ENCODE peak calls at places on chromosome 15, in six cellular contexts. P is Jurkat, Clone E6-1; C is WERI-Rb-1; I is psoas muscle; L is left ventricle myocardium inferior; G is CD8-positive, alpha-beta T cell. A is an unnamed sample.

GRCh38 chr15:73617310-73617709 is 15.9 kb downstream of the NPTN start:
- DNase-seq in L (no peak), P (no peak), G (no peak), C (no peak), I (no peak), A (no peak)

GRCh38 chr15:100400996-100401395 is 59.2 kb upstream of the ADAMTS17 start:
- DNase-seq in L (no peak), G (no peak), C (no peak), P (no peak), I (no peak), A (no peak)

GRCh38 chr15:66780172-66780972 is 78.3 kb downstream of the SMAD6 start:
- DNase-seq in I (no peak), C (no peak), G (no peak), L (no peak), P (no peak), A (no peak)

GRCh38 chr15:25401511-25401910 is 37.3 kb downstream of the UBE3A start:
- DNase-seq in G (no peak), P (no peak), C (no peak), I (no peak), L (no peak), A (no peak)

GRCh38 chr15:90838066-90838465 is 30.3 kb upstream of the FURIN start:
- DNase-seq in L (no peak), P (peak), G (peak), I (no peak), C (peak), A (peak)

GRCh38 chr15:78340243-78341056 is at the start of gene CRABP1:
- DNase-seq in G (no peak), L (no peak), C (peak), I (no peak), P (no peak), A (no peak)

GRCh38 chr15:39084683-39085530 is 496.0 kb upstream of the THBS1 start:
- DNase-seq in G (no peak), I (no peak), L (peak), C (peak), P (peak), A (peak)

GRCh38 chr15:77544162-77544561 is 88.5 kb downstream of the LINGO1 start:
- DNase-seq in I (no peak), C (no peak), G (no peak), P (no peak), L (no peak), A (no peak)

GRCh38 chr15:71748327-71748726 is 62.0 kb upstream of the NR2E3 start:
- DNase-seq in L (no peak), C (no peak), I (no peak), P (no peak), G (no peak), A (peak)

GRCh38 chr15:33083232-33084006 is 111.1 kb downstream of the FMN1 start:
- DNase-seq in C (no peak), P (no peak), L (no peak), G (no peak), I (no peak), A (no peak)

GRCh38 chr15:68658151-68658550 is 79.4 kb downstream of the CORO2B start:
- DNase-seq in I (no peak), C (peak), L (peak), G (no peak), P (no peak), A (no peak)

GRCh38 chr15:74369084-74369745 is 1.8 kb upstream of the CYP11A1 start:
- DNase-seq in G (no peak), C (no peak), I (no peak), L (no peak), P (no peak), A (no peak)

GRCh38 chr15:74387141-74387541 is 19.7 kb upstream of the CYP11A1 start:
- DNase-seq in I (no peak), G (no peak), C (no peak), L (no peak), P (no peak), A (no peak)

GRCh38 chr15:25670025-25670554 is 193.0 kb downstream of the ATP10A start:
- DNase-seq in C (peak), L (peak), I (peak), P (no peak), G (no peak), A (no peak)

GRCh38 chr15:80310776-80311175 is 58.8 kb upstream of the CTXND1 start:
- DNase-seq in I (no peak), C (no peak), G (no peak), L (no peak), P (no peak), A (no peak)

GRCh38 chr15:75577401-75578205 is 1.5 kb downstream of the PTPN9 start:
- DNase-seq in P (no peak), I (no peak), L (no peak), C (no peak), G (no peak), A (peak)

GRCh38 chr15:43187544-43188155 is 2.4 kb downstream of the CCNDBP1 start:
- DNase-seq in L (no peak), G (no peak), P (peak), I (no peak), C (no peak), A (peak)

GRCh38 chr15:66692808-66693596 is 9.0 kb upstream of the SMAD6 start:
- DNase-seq in C (no peak), L (no peak), P (peak), I (no peak), G (no peak), A (peak)

GRCh38 chr15:29863438-29863837 is 41.2 kb upstream of the TJP1 start:
- DNase-seq in C (no peak), L (no peak), G (no peak), P (no peak), I (no peak), A (no peak)

GRCh38 chr15:31328999-31329639 is 2.5 kb downstream of the KLF13 start:
- DNase-seq in G (peak), C (peak), I (no peak), L (no peak), P (no peak), A (peak)

GRCh38 chr15:41894791-41895463 is 1.1 kb upstream of the SPTBN5 start:
- DNase-seq in G (peak), I (peak), P (peak), L (peak), C (peak), A (peak)

GRCh38 chr15:41894251-41894790 is 468 bp upstream of the SPTBN5 start:
- DNase-seq in G (no peak), I (no peak), C (no peak), P (no peak), L (no peak), A (no peak)

GRCh38 chr15:41892621-41893421 is 1.0 kb downstream of the SPTBN5 start:
- DNase-seq in C (no peak), I (peak), L (peak), G (peak), P (no peak), A (no peak)

GRCh38 chr15:41891946-41892345 is 1.9 kb downstream of the SPTBN5 start:
- DNase-seq in G (no peak), P (no peak), I (no peak), L (no peak), C (no peak), A (no peak)

GRCh38 chr15:41893422-41894250 is at the start of gene SPTBN5:
- DNase-seq in I (no peak), C (no peak), P (no peak), L (no peak), G (no peak), A (no peak)
- H3K4me3 ChIP-seq in I (peak), C (no peak), P (no peak), L (peak), G (peak), A (peak)

GRCh38 chr15:40334941-40335795 is 5.6 kb downstream of the CCDC9B start:
- DNase-seq in G (no peak), C (no peak), P (no peak), I (no peak), L (no peak), A (no peak)
- H3K4me3 ChIP-seq in G (no peak), C (no peak), P (no peak), I (no peak), L (no peak), A (no peak)

DNA sequence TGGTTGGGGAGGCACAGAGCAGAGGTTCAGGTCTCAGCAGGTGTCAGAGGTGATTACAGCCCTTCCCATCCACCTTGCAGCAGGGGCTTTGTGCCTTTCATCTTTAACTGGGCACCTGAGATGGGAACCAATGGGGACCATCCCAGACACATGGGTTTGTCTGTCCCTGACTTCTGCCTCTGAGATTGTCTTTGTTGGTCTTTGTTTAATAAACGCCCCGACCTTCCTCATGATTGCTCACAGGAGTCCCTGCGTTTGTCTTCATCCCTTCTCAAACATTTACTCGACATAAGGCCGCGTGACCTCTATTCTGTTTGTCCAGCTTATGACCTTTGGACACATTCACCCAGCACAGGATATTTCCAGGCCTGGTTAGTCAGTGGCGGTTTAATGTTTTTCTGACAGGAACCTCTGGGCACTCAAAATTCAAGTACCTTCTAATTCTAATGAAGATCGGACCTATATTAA is 5.9 kb downstream of the ZSCAN2 start:
- DNase-seq in G (no peak), I (no peak), P (no peak), L (no peak), C (no peak), A (no peak)
- H3K4me3 ChIP-seq in G (no peak), I (no peak), P (no peak), L (no peak), C (no peak), A (no peak)

GRCh38 chr15:83971967-83972366 is 263.6 kb upstream of the GOLGA6L4 start:
- DNase-seq in P (no peak), I (no peak), G (no peak), L (no peak), C (no peak), A (no peak)
- H3K4me3 ChIP-seq in P (no peak), I (no peak), G (no peak), L (no peak), C (no peak), A (no peak)

GRCh38 chr15:50209804-50210203 is 27.8 kb downstream of the SLC27A2 start:
- DNase-seq in L (no peak), I (no peak), G (no peak), C (no peak), P (no peak), A (no peak)
- H3K4me3 ChIP-seq in L (no peak), I (no peak), G (no peak), C (no peak), P (no peak), A (no peak)

DNA sequence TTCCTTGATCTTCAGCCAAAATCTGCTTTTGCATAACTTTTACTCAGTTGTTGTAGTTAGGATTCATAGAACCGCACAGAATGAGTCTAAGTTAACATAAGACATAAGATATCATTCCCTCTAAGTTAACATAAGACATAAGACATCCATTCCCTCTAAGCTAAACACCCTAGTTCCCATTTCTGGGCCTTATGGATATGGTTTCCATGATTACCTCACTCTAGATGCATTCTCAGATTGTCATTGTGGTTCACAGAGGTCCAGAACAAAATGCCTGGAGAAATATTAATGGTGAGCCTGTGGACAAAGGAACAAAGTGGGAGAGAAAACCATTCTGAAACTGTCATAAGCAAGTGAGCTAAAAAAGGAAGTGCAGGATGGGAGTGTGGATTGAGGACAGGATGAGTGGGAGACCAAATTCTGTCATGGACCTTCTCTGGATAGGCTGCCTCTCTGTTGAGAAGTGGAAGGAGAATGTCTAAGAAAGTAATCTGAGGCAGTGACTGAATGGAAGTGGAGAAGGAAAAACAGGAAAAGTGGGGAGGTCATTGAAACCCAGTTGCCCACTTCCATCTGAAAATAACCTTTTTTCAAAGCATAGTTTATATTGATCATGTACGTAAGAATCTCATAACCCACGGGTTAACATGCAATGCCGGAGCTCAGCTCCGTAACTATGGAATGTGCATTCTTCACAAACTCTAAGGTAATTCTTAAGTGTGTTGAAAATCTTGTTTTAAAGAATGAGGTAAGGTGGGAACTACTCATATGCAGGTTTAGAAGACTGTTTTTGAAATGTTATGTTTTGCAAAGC is 37.4 kb upstream of the SECISBP2L start:
- DNase-seq in G (no peak), C (no peak), I (no peak), P (no peak), L (no peak), A (no peak)
- H3K4me3 ChIP-seq in G (no peak), C (no peak), I (no peak), P (no peak), L (no peak), A (no peak)

GRCh38 chr15:59039225-59039624 is 51.8 kb downstream of the RNF111 start:
- DNase-seq in P (no peak), I (no peak), L (no peak), G (no peak), C (no peak), A (peak)
- H3K4me3 ChIP-seq in P (no peak), I (no peak), L (no peak), G (no peak), C (no peak), A (no peak)